ENCODE peak calls at places on chromosomes 4 and X, in five cellular contexts. M is pancreas, G is fibroblast of lung, C is AG09309, R is body of pancreas. Z is an unnamed sample.

GRCh38 chr4:52037730-52038108 is 380 bp downstream of the SGCB start:
- DNase-seq in M (no peak), G (peak), C (no peak), R (peak), Z (peak)

GRCh38 chrX:50579955-50580354 is 109.3 kb upstream of the DGKK start:
- DNase-seq in M (peak), G (peak), C (peak), R (peak), Z (peak)

GRCh38 chr4:15754323-15754722 is 23.8 kb upstream of the CD38 start:
- DNase-seq in M (no peak), G (peak), C (no peak), R (no peak), Z (peak)

GRCh38 chr4:129358571-129358970 is 262.6 kb downstream of the C4orf33 start:
- DNase-seq in M (no peak), G (peak), C (peak), R (no peak), Z (peak)

GRCh38 chr4:67820903-67821302 is 62.9 kb downstream of the TMPRSS11D start:
- DNase-seq in M (no peak), G (no peak), C (no peak), R (no peak), Z (no peak)

GRCh38 chr4:122855491-122855890 is 28.9 kb downstream of the FGF2 start:
- DNase-seq in M (no peak), G (no peak), C (no peak), R (no peak), Z (no peak)

GRCh38 chrX:18997916-18998315 is 14.0 kb upstream of the PHKA2 start:
- DNase-seq in M (no peak), G (no peak), C (no peak), R (no peak), Z (no peak)

GRCh38 chrX:70979136-70979762 is 48.4 kb upstream of the SLC7A3 start:
- DNase-seq in M (no peak), G (peak), C (peak), R (no peak), Z (peak)

GRCh38 chrX:71815906-71816156 is 52.7 kb downstream of the CXorf49B start:
- DNase-seq in M (no peak), G (no peak), C (no peak), R (no peak), Z (no peak)

GRCh38 chr4:81912420-81912819 is 440.7 kb upstream of the RASGEF1B start:
- DNase-seq in M (no peak), G (no peak), C (no peak), R (no peak), Z (no peak)

GRCh38 chr4:157075811-157076577 is at the start of gene GLRB:
- DNase-seq in M (peak), G (peak), C (no peak), R (peak), Z (peak)

GRCh38 chr4:181728567-181728966 is 514.6 kb upstream of the TENM3 start:
- DNase-seq in M (no peak), G (no peak), C (no peak), R (no peak), Z (no peak)

GRCh38 chr4:2458546-2459491 is 10.1 kb upstream of the RNF4 start:
- DNase-seq in M (no peak), G (no peak), C (no peak), R (no peak), Z (no peak)

GRCh38 chrX:37684426-37684825 is 1.2 kb upstream of the XK start:
- DNase-seq in M (peak), G (peak), C (no peak), R (peak), Z (no peak)

GRCh38 chr4:62816566-62816965 is 1592.7 kb downstream of the TECRL start:
- DNase-seq in M (no peak), G (no peak), C (no peak), R (no peak), Z (no peak)

GRCh38 chr4:152659806-152660205 is 20.0 kb downstream of the TMEM154 start:
- DNase-seq in M (no peak), G (no peak), C (no peak), R (no peak), Z (no peak)

GRCh38 chr4:25290490-25291067 is 22.0 kb upstream of the ZCCHC4 start:
- DNase-seq in M (no peak), G (no peak), C (no peak), R (no peak), Z (no peak)

GRCh38 chrX:18984381-18985185 is 669 bp upstream of the PHKA2 start:
- DNase-seq in M (peak), G (peak), C (no peak), R (peak), Z (peak)

GRCh38 chrX:118823263-118824172 is at the start of gene ZCCHC12:
- DNase-seq in M (peak), G (peak), C (no peak), R (peak), Z (peak)

GRCh38 chr4:112532267-112532666 is 16.3 kb upstream of the NEUROG2 start:
- DNase-seq in M (no peak), G (no peak), C (no peak), R (no peak), Z (no peak)

GRCh38 chr4:3710451-3711182 is 55.6 kb upstream of the ADRA2C start:
- DNase-seq in M (no peak), G (no peak), C (no peak), R (peak), Z (no peak)

GRCh38 chr4:141210168-141210567 is 10.5 kb upstream of the ZNF330 start:
- DNase-seq in M (no peak), G (no peak), C (no peak), R (no peak), Z (no peak)

GRCh38 chr4:96677499-96677898 is 837.6 kb downstream of the PDHA2 start:
- DNase-seq in M (no peak), G (peak), C (no peak), R (no peak), Z (no peak)

GRCh38 chr4:3062466-3062865 is 11.9 kb downstream of the HTT-AS start:
- DNase-seq in M (no peak), G (peak), C (no peak), R (no peak), Z (peak)

GRCh38 chrX:131778269-131779218 is 234.7 kb downstream of the OR13H1 start:
- DNase-seq in M (no peak), G (no peak), C (no peak), R (peak), Z (peak)

GRCh38 chr4:14193601-14194000 is 566.1 kb upstream of the BOD1L1 start:
- DNase-seq in M (no peak), G (peak), C (no peak), R (no peak), Z (peak)

GRCh38 chr4:20844311-20844710 is 144.1 kb downstream of the PACRGL start:
- DNase-seq in M (no peak), G (no peak), C (no peak), R (no peak), Z (no peak)

GRCh38 chr4:73836373-73837269 is at the start of gene CXCL6:
- DNase-seq in M (peak), G (no peak), C (no peak), R (peak), Z (no peak)

GRCh38 chr4:35138449-35138848 is 1105.9 kb downstream of the ARAP2 start:
- DNase-seq in M (no peak), G (no peak), C (no peak), R (no peak), Z (no peak)

GRCh38 chrX:71225661-71226060 is 2.6 kb downstream of the GJB1 start:
- DNase-seq in M (no peak), G (no peak), C (no peak), R (no peak), Z (no peak)

GRCh38 chr4:123653211-123653610 is 256.6 kb downstream of the SPRY1 start:
- DNase-seq in M (no peak), G (no peak), C (no peak), R (no peak), Z (peak)

GRCh38 chr4:68324509-68325262 is 25.2 kb downstream of the YTHDC1 start:
- DNase-seq in M (no peak), G (no peak), C (no peak), R (no peak), Z (no peak)

GRCh38 chr4:5916229-5916628 is 23.3 kb upstream of the CRMP1 start:
- DNase-seq in M (no peak), G (no peak), C (no peak), R (no peak), Z (no peak)

GRCh38 chr4:53489279-53489889 is 101.9 kb downstream of the LNX1 start:
- DNase-seq in M (no peak), G (peak), C (no peak), R (no peak), Z (peak)

GRCh38 chr4:76485450-76485849 is 50.4 kb downstream of the SHROOM3 start:
- DNase-seq in M (no peak), G (no peak), C (no peak), R (peak), Z (no peak)

GRCh38 chr4:101102114-101102752 is 245.1 kb downstream of the PPP3CA start:
- DNase-seq in M (peak), G (peak), C (peak), R (peak), Z (peak)

GRCh38 chr4:41744572-41745291 is 3.8 kb downstream of the PHOX2B start:
- DNase-seq in M (no peak), G (no peak), C (no peak), R (no peak), Z (no peak)

GRCh38 chrX:153829799-153830631 is at the start of gene PDZD4:
- DNase-seq in M (no peak), G (no peak), C (no peak), R (no peak), Z (no peak)
- H3K4me3 ChIP-seq in M (no peak), G (no peak), C (no peak), R (no peak), Z (no peak)

DNA sequence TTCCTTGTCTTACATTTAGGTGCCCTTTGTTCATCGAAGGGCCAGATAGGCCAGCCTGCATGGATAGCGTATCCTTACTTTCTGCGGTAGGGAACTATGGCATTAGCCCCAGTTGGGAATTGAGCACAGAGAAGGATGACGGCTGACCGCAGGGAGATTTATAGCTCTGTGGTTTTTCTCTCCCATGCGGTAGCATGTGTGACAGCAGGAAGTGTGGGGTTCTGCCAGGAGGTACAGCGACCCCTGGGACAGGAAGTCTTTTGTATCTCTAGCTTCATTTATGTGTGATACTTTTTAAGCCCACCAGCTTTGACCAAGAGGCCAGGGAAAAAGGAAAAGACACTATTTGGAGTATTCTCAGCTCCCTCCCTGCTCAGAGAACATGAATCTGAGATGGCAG is 33.1 kb downstream of the GAB3 start:
- DNase-seq in M (no peak), G (peak), C (no peak), R (peak), Z (no peak)
- TF ChIP-seq CTCF in M (no peak), G (no peak), C (peak), R (no peak), Z (no peak)

DNA sequence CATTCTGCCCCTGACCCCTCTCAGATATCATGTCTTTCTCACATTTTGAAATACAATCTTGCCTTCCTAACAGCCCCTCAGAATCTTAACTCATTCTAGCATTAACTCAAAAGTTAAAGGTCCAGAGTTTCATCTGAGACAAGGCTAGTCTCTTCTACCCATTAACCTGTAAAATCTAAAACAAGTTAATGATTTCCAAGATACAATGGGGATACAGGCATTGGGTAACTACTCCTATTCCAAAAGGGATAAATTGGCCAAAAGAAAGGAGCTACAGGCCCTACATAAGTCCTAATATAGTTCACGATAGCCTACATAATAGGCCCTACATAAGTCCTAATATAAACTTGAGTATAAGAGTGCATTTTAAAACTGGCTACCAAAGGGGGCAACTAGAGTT is 18.9 kb downstream of the ADH6 start:
- DNase-seq in M (no peak), G (no peak), C (no peak), R (no peak), Z (no peak)
- H3K4me3 ChIP-seq in M (no peak), G (no peak), C (no peak), R (no peak), Z (no peak)

GRCh38 chrX:39896951-39897740 is 200.6 kb downstream of the BCOR start:
- DNase-seq in M (no peak), G (peak), C (no peak), R (peak), Z (peak)
- TF ChIP-seq CTCF in M (no peak), G (no peak), C (peak), R (no peak), Z (peak)

DNA sequence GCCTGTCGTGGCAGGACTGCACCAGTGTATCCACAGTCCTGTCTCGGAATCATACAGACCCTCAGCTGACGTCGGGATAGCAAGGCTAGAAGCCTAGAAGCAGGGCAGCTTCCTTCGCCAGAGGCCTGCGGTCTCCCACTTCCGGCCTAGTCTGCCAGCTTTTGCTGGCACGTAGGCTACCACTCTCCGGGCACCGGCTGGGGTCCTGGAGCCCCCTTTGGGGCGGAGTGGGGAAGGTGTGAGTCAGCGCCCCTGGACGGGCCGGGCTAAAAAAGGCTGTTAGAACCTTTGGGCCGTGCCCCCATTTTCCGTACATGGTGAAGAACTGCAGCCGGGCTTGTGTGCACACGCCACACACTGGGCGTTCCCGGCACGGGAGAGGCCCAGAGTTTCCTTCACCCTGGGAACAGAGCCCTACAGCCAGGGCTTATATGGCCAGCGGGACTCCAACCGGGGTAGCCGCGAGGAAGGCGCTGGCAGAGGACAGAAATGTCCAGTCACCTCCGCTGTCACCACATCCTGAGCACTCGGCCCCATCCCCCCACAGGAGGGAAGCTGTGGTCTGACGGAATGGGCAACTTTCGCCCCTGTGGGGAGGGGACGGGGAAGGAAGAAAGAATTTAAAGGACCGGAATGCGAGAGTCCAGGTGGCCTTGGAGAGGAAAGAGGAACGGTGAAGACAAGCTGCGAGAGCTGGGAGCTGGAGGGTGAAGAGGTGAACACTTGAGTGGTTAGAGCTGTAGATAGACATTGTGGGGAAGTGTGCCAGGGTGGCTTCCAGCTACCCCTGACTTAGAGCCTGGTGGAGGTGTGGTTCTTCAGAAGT is 4.6 kb downstream of the MAGIX start:
- DNase-seq in M (no peak), G (peak), C (peak), R (peak), Z (peak)
- H3K4me3 ChIP-seq in M (no peak), G (peak), C (peak), R (no peak), Z (peak)

DNA sequence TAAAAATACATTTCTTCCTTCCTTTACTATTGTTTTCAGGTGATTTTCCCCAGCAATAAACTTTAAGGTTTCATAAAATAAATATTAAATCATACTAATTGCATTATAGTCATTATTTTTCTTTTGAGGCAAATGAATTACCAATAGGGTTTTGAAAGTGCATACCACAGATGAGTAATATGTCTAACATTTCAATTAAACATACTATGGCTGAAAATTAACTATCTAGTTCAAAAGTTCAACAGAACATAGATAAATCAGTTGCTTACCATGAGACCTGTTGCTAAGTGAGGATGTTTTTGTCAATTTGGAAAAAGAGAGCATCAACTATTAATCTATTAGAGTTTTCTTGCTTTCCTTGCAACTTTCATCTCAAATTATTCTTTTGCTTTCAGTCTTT is 35.0 kb downstream of the NPY5R start:
- DNase-seq in M (no peak), G (no peak), C (no peak), R (no peak), Z (no peak)
- TF ChIP-seq CTCF in M (no peak), G (no peak), C (no peak), R (no peak), Z (no peak)

GRCh38 chr4:46949822-46950221 is 40.8 kb upstream of the COX7B2 start:
- DNase-seq in M (no peak), G (no peak), C (no peak), R (no peak), Z (no peak)

GRCh38 chr4:46945062-46945461 is 36.0 kb upstream of the COX7B2 start:
- DNase-seq in M (no peak), G (no peak), C (no peak), R (no peak), Z (no peak)

GRCh38 chr4:46950826-46951225 is 41.8 kb upstream of the COX7B2 start:
- DNase-seq in M (no peak), G (no peak), C (no peak), R (no peak), Z (no peak)

DNA sequence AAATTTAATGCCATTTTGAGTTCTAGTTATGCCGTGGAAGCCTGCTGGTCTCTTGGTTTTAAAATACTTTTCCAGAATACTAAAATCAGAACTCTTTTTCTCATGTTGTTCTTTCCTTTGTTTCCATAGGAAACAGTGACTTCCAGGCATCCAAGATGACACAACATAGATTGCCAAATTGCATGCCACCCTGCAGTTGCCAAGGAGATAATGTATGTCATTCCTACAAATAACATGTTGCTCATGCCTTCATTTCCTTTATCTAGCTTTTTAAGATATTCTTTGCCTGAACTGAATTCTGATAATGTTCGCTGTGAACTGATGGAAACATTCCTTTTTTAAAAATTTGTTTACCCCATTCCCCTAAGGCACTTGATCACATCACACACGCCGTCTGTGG is 37.9 kb upstream of the COX7B2 start:
- DNase-seq in M (no peak), G (peak), C (no peak), R (no peak), Z (peak)
- H3K4me3 ChIP-seq in M (no peak), G (no peak), C (no peak), R (no peak), Z (no peak)

GRCh38 chrX:115894087-115894486 is 276.5 kb upstream of the AGTR2 start:
- DNase-seq in M (no peak), G (no peak), C (peak), R (peak), Z (peak)
- TF ChIP-seq CTCF in M (no peak), G (no peak), C (peak), R (no peak), Z (peak)

DNA sequence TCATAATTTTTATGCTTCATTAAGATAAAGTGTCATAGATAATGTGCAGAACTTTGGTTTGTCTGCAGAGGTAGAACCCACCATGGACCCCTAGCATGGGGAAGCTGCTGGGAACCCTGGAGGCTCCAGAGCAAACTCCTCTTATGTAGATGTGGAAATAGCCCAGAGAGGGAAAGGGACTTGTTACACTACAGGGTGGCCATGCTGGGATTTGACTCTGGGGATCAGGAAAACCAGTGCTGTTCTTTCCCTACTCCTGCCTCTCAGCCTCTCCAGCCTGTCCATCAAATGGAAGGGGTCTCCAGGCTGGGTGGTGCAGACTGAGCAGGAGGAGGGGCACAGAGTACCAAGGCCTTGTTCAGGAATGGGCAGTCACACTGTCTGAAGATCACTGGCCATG is 54.2 kb downstream of the MSX1 start:
- DNase-seq in M (no peak), G (no peak), C (no peak), R (no peak), Z (peak)
- H3K4me3 ChIP-seq in M (no peak), G (no peak), C (no peak), R (no peak), Z (no peak)

GRCh38 chrX:24498181-24498580 is 33.1 kb downstream of the PDK3 start:
- DNase-seq in M (no peak), G (peak), C (no peak), R (no peak), Z (peak)
- TF ChIP-seq CTCF in M (no peak), G (peak), C (peak), R (no peak), Z (peak)

Z was measured in fibroblast of the aortic adventitia.